ENCODE peak calls at places on chromosomes 16 and 17, in five cellular contexts. Q is bronchial epithelial cell, I is body of pancreas, E is ascending aorta, M is neural crest cell. N is an unnamed sample.

GRCh38 chr16:87132361-87133014 is 184.7 kb downstream of the C16orf95 start:
- DNase-seq in I (no peak), Q (no peak), M (peak), E (no peak), N (no peak)

GRCh38 chr17:57607553-57608120 is 137.5 kb downstream of the CCDC182 start:
- DNase-seq in I (no peak), Q (peak), M (no peak), E (no peak), N (no peak)

GRCh38 chr16:86497551-86498021 is 12.7 kb upstream of the FOXF1 start:
- DNase-seq in I (no peak), M (no peak), E (no peak), Q (no peak), N (no peak)

GRCh38 chr17:31820691-31821435 is 38.2 kb downstream of the COPRS start:
- DNase-seq in E (no peak), Q (peak), I (no peak), M (no peak), N (no peak)

GRCh38 chr17:27741361-27741861 is 58.9 kb downstream of the NOS2 start:
- DNase-seq in I (no peak), E (no peak), M (no peak), Q (peak), N (no peak)

GRCh38 chr17:2064147-2064489 is 9.2 kb downstream of the HIC1 start:
- DNase-seq in I (no peak), E (no peak), Q (no peak), M (no peak), N (no peak)

GRCh38 chr16:17346774-17347569 is 123.8 kb downstream of the XYLT1 start:
- DNase-seq in Q (no peak), I (no peak), E (no peak), M (no peak), N (no peak)

GRCh38 chr16:27313422-27314160 is at the start of gene IL4R:
- DNase-seq in Q (peak), E (peak), M (peak), I (peak), N (peak)

GRCh38 chr16:48687421-48688038 is 77.5 kb upstream of the N4BP1 start:
- DNase-seq in M (peak), E (no peak), I (peak), Q (peak), N (peak)

GRCh38 chr16:88820335-88821025 is 8.8 kb upstream of the APRT start:
- DNase-seq in E (no peak), Q (no peak), I (no peak), M (no peak), N (no peak)

GRCh38 chr17:35254107-35254802 is 11.4 kb downstream of the SLFN5 start:
- DNase-seq in M (no peak), E (peak), Q (peak), I (peak), N (no peak)

GRCh38 chr16:57951204-57951960 is 19.5 kb downstream of the CNGB1 start:
- DNase-seq in E (no peak), M (no peak), Q (peak), I (no peak), N (no peak)

GRCh38 chr17:10927712-10928111 is 89.8 kb upstream of the PIRT start:
- DNase-seq in Q (no peak), E (no peak), I (no peak), M (no peak), N (no peak)

GRCh38 chr17:6195123-6195522 is 124.9 kb downstream of the WSCD1 start:
- DNase-seq in Q (no peak), M (no peak), I (no peak), E (no peak), N (no peak)

GRCh38 chr17:17171991-17172939 is 33.9 kb downstream of the PLD6 start:
- DNase-seq in Q (peak), E (no peak), I (peak), M (no peak), N (no peak)

GRCh38 chr16:1181715-1182671 is 29.1 kb downstream of the CACNA1H start:
- DNase-seq in Q (no peak), E (peak), I (peak), M (no peak), N (no peak)

GRCh38 chr16:22322021-22322471 is 24.8 kb downstream of the POLR3E start:
- DNase-seq in E (no peak), I (no peak), M (no peak), Q (no peak), N (no peak)

GRCh38 chr17:71338396-71338795 is 782.4 kb upstream of the SOX9 start:
- DNase-seq in I (no peak), E (no peak), Q (peak), M (no peak), N (no peak)

GRCh38 chr17:46983782-46984181 is 4.7 kb upstream of the RPRML start:
- DNase-seq in Q (no peak), I (no peak), E (no peak), M (no peak), N (no peak)

GRCh38 chr17:5883775-5884665 is 186.2 kb upstream of the WSCD1 start:
- DNase-seq in M (no peak), I (no peak), Q (peak), E (no peak), N (no peak)

GRCh38 chr16:88116121-88116900 is 165.1 kb downstream of the BANP start:
- DNase-seq in M (no peak), I (no peak), E (no peak), Q (no peak), N (no peak)

GRCh38 chr17:68221786-68222185 is 26.1 kb upstream of the AMZ2 start:
- DNase-seq in E (no peak), M (no peak), Q (no peak), I (no peak), N (no peak)

GRCh38 chr16:75263963-75264445 is 12.6 kb upstream of the BCAR1 start:
- DNase-seq in Q (no peak), M (no peak), I (no peak), E (peak), N (no peak)

GRCh38 chr16:2586901-2587480 is 49.2 kb downstream of the PDPK1 start:
- DNase-seq in Q (no peak), I (no peak), M (no peak), E (no peak), N (no peak)

GRCh38 chr16:56203052-56203451 is 11.8 kb downstream of the GNAO1 start:
- DNase-seq in I (no peak), M (no peak), Q (peak), E (no peak), N (no peak)

GRCh38 chr17:59311051-59311468 is 20.4 kb upstream of the YPEL2 start:
- DNase-seq in Q (peak), M (peak), E (no peak), I (peak), N (no peak)

GRCh38 chr17:19383681-19384470 is 3.1 kb downstream of the MFAP4 start:
- DNase-seq in Q (no peak), I (no peak), E (no peak), M (no peak), N (no peak)

GRCh38 chr17:68391561-68392268 is 65.6 kb downstream of the WIPI1 start:
- DNase-seq in I (peak), Q (no peak), M (no peak), E (no peak), N (no peak)

GRCh38 chr17:49734666-49735490 is 27.1 kb upstream of the SLC35B1 start:
- DNase-seq in I (no peak), Q (no peak), E (no peak), M (no peak), N (no peak)

GRCh38 chr16:4412159-4412558 is 4.2 kb downstream of the CORO7 start:
- DNase-seq in I (no peak), E (no peak), Q (no peak), M (no peak), N (no peak)

GRCh38 chr17:2475056-2475455 is 36.6 kb downstream of the METTL16 start:
- DNase-seq in E (no peak), Q (no peak), I (no peak), M (no peak), N (no peak)

GRCh38 chr16:56583351-56583910 is 5.9 kb upstream of the MT3 start:
- DNase-seq in M (no peak), Q (no peak), I (no peak), E (no peak), N (no peak)

GRCh38 chr17:75878174-75878998 is at the start of gene TRIM47:
- DNase-seq in M (no peak), E (no peak), I (peak), Q (peak), N (no peak)
- TF ChIP-seq CTCF in M (no peak), E (no peak), I (no peak), Q (peak), N (no peak)

GRCh38 chr16:15996432-15997109 is 47.2 kb downstream of the ABCC1 start:
- DNase-seq in Q (peak), E (no peak), M (peak), I (peak), N (no peak)
- TF ChIP-seq CTCF in Q (no peak), E (no peak), M (no peak), I (no peak), N (no peak)

DNA sequence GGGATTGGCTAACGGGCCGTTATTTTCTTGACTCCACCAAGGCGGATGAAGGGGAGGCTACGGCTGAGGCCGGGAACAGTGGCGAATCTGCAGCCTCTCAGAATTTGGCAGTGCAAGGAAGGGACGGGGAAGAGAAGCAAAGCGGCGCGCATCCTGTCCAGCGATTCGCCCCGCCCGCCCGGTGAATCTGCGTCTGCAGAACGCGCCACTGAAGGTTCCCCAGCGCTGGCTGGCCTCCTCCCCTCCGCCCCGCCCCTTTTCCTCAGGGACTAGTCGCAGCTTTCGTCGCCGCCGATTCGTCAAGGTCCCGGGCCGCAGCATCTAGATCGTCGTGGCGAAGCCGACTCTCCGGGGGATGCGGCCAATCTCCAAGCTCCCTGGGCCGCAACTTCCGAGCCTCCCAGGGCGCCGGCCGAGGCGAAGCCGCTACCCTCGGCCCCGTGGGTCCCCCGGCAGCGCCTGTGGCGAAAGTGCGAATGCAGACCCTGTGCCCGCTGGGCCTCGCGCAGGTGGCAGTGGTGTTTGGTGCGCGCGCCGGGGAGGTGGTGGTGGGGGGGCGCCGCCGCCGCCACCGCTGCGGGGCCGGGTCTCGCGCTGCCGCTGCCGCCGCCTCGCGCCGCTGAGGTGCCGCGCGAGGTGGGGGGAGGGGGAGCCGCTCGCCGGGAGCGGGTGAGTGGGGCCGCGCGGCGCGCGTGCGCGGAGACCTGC is at the start of gene SETD1A:
- DNase-seq in M (peak), I (peak), E (peak), Q (peak), N (peak)
- TF ChIP-seq CTCF in M (no peak), I (no peak), E (no peak), Q (no peak), N (no peak)

DNA sequence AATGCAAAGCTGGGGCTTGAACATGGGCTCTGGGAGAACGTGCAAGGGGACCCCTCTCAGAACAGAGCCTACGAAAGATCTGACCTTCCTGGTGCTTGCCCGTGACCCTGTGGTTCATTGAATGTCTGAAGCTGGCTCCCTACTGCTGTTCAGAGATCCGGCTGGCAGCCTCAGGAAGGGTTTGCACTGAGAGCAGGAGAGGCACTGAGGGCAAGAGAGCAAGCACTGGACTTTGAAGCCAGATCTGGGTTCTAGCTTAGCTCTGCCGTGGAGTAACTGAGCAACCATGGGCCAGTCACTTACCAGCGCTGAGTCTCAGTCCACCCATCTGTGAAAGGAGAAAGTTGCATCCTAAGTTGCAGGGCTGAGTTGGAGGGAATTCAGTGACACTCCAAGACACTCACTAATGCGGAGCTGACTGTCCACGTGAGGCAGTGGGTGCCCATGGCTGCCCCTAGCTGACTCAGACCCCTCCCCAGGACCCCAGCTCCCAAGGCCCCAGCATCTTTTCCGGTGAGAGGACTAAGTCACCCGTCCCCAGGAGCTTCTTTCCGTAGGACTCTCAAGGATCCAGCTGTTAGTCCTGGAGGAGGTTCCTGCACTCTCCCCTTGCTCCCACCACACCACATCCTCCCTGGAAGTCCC is 41.3 kb downstream of the BEAN1 start:
- DNase-seq in Q (no peak), I (no peak), M (no peak), E (no peak), N (no peak)
- TF ChIP-seq CTCF in Q (no peak), I (no peak), M (no peak), E (no peak), N (no peak)

GRCh38 chr16:28981517-28981916 is 3.3 kb upstream of the LAT start:
- DNase-seq in M (peak), I (peak), E (no peak), Q (no peak), N (no peak)

GRCh38 chr16:28975158-28975603 is 603 bp downstream of the SPNS1 start:
- DNase-seq in M (no peak), Q (no peak), E (no peak), I (no peak), N (no peak)

GRCh38 chr16:28980929-28981328 is 3.9 kb upstream of the LAT start:
- DNase-seq in I (no peak), Q (no peak), E (no peak), M (no peak), N (no peak)

GRCh38 chr16:28974437-28975157 is at the start of gene SPNS1:
- DNase-seq in Q (peak), E (peak), M (peak), I (peak), N (peak)

GRCh38 chr16:28977703-28978641 is 3.4 kb downstream of the SPNS1 start:
- DNase-seq in M (no peak), I (peak), E (no peak), Q (peak), N (no peak)
- TF ChIP-seq CTCF in M (peak), I (no peak), E (peak), Q (peak), N (peak)

GRCh38 chr16:51022852-51023251 is 128.2 kb downstream of the SALL1 start:
- DNase-seq in I (no peak), Q (no peak), M (no peak), E (no peak), N (no peak)

GRCh38 chr16:51025588-51026290 is 125.3 kb downstream of the SALL1 start:
- DNase-seq in M (no peak), Q (no peak), I (no peak), E (no peak), N (no peak)

DNA sequence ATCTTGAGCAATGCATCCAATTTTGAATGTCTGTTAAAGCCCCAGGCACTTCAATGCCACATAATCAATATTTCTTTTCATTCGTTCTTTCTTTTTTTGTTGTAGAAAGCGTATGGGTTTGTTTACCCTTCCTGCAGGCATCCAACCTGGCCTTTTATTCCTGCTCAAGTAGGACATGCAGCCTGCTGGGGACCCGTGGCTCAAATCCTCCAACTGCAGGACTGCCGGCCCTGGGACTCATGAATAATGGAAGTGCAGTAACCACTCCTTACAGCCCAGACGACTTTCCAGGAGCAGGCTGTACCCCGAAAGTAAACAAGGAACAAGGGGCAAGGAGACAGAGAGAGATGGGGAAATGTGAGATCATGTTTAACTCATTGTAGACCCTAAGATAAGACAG is 126.4 kb downstream of the SALL1 start:
- DNase-seq in I (no peak), Q (no peak), E (no peak), M (no peak), N (no peak)
- TF ChIP-seq CTCF in I (no peak), Q (no peak), E (no peak), M (no peak), N (no peak)